ENCODE peak calls at places on chromosomes 12 and 14, in nine cellular contexts. O, F, K, J, H, X, A, T and I are unnamed samples.
A peak's percentile ranks its signal among the peaks of the same experiment; 100 is the strongest.

GRCh38 chr12:119704065-119704747 is 36.3 kb downstream of the PRKAB1 start:
- DNase-seq in O (no peak), K (no peak), A (peak; percentile 62), T (no peak), H (peak; percentile 53), X (no peak), F (no peak), J (no peak), I (no peak)

GRCh38 chr14:66595394-66595793 is 87.4 kb downstream of the GPHN start:
- DNase-seq in A (no peak), H (no peak), F (no peak), J (no peak), K (no peak), T (no peak), O (no peak), X (no peak), I (no peak)

GRCh38 chr14:24255931-24256696 is 6.9 kb downstream of the TGM1 start:
- DNase-seq in A (no peak), H (no peak), J (no peak), T (no peak), K (no peak), X (no peak), F (no peak), O (no peak), I (no peak)

GRCh38 chr12:78290606-78291345 is 460.1 kb downstream of the NAV3 start:
- DNase-seq in F (no peak), X (no peak), H (peak; percentile 7), O (no peak), K (no peak), T (no peak), A (peak; percentile 79), J (no peak), I (no peak)

GRCh38 chr12:120686690-120687569 is at the start of gene MLEC:
- DNase-seq in O (peak; percentile 94), J (peak; percentile 100), A (peak; percentile 98), T (peak; percentile 99), X (peak; percentile 96), F (peak; percentile 99), K (peak; percentile 98), H (peak; percentile 96), I (peak; percentile 99)

GRCh38 chr14:52473557-52473956 is 78.7 kb downstream of the TXNDC16 start:
- DNase-seq in X (peak; percentile 18), A (peak; percentile 15), K (peak; percentile 31), O (no peak), J (peak; percentile 55), F (peak; percentile 45), H (peak; percentile 55), T (no peak), I (peak; percentile 36)

GRCh38 chr14:101460986-101461750 is 100.1 kb upstream of the DIO3 start:
- DNase-seq in K (no peak), F (no peak), A (no peak), X (no peak), O (peak; percentile 6), J (no peak), T (no peak), H (no peak), I (no peak)

GRCh38 chr12:124927325-124928094 is 13.1 kb upstream of the UBC start:
- DNase-seq in A (peak; percentile 90), O (peak; percentile 95), X (no peak), H (peak; percentile 82), J (peak; percentile 92), K (no peak), F (peak; percentile 94), T (peak; percentile 92), I (peak; percentile 96)

GRCh38 chr12:92926549-92926948 is 2.5 kb downstream of the EEA1 start:
- DNase-seq in F (no peak), T (no peak), X (no peak), J (no peak), O (no peak), K (no peak), A (no peak), H (no peak), I (no peak)

GRCh38 chr12:90958995-90959394 is 4.0 kb upstream of the CCER1 start:
- DNase-seq in K (no peak), T (no peak), J (no peak), F (no peak), X (no peak), O (no peak), H (peak; percentile 23), A (no peak), I (no peak)

GRCh38 chr14:54881235-54881760 is 21.3 kb downstream of the GCH1 start:
- DNase-seq in X (no peak), O (no peak), T (peak; percentile 13), K (no peak), J (peak; percentile 65), A (peak; percentile 56), F (peak; percentile 80), H (peak; percentile 63), I (no peak)

GRCh38 chr12:47949441-47950341 is 13.7 kb upstream of the TMEM106C start:
- DNase-seq in O (peak; percentile 66), A (peak; percentile 78), H (peak; percentile 77), J (peak; percentile 38), T (peak; percentile 49), X (peak; percentile 78), F (peak; percentile 59), K (peak; percentile 27), I (peak; percentile 68)

GRCh38 chr12:93571360-93571853 is 1.1 kb upstream of the SOCS2 start:
- DNase-seq in K (peak; percentile 47), F (peak; percentile 78), A (peak; percentile 60), T (peak; percentile 57), H (peak; percentile 84), J (peak; percentile 57), X (peak; percentile 49), O (peak; percentile 80), I (peak; percentile 84)

GRCh38 chr12:127548123-127548553 is 718.8 kb upstream of the TMEM132C start:
- DNase-seq in K (peak; percentile 55), H (peak; percentile 91), A (peak; percentile 70), F (no peak), J (no peak), X (peak; percentile 81), O (no peak), T (no peak), I (no peak)

GRCh38 chr14:37140176-37140575 is 32.2 kb downstream of the SLC25A21 start:
- DNase-seq in O (no peak), X (no peak), A (no peak), J (no peak), K (no peak), T (no peak), H (peak; percentile 22), F (no peak), I (no peak)

GRCh38 chr12:102478416-102479098 is 1.8 kb downstream of the IGF1 start:
- DNase-seq in T (no peak), F (peak; percentile 84), O (peak; percentile 8), A (peak; percentile 19), X (no peak), K (peak; percentile 83), H (peak; percentile 51), J (peak; percentile 9), I (no peak)

GRCh38 chr12:105214141-105214540 is 21.8 kb downstream of the APPL2 start:
- DNase-seq in O (no peak), J (no peak), A (peak; percentile 13), X (no peak), T (no peak), F (no peak), H (peak; percentile 65), K (no peak), I (no peak)

GRCh38 chr12:93741741-93742085 is 64.5 kb downstream of the CRADD start:
- DNase-seq in O (no peak), T (peak; percentile 5), X (no peak), F (no peak), J (no peak), A (no peak), K (no peak), H (peak; percentile 66), I (no peak)

GRCh38 chr12:47012552-47012951 is 66.9 kb upstream of the PCED1B start:
- DNase-seq in J (no peak), F (no peak), H (no peak), T (no peak), O (no peak), A (no peak), X (no peak), K (no peak), I (no peak)

GRCh38 chr14:74618078-74618952 is 6.3 kb upstream of the LTBP2 start:
- DNase-seq in J (peak; percentile 71), A (peak; percentile 99), X (no peak), O (no peak), H (peak; percentile 66), F (peak; percentile 43), T (peak; percentile 43), K (no peak), I (no peak)

GRCh38 chr12:104080764-104081163 is 16.4 kb downstream of the HCFC2 start:
- DNase-seq in T (no peak), A (no peak), K (no peak), H (no peak), F (no peak), O (no peak), J (no peak), X (no peak), I (no peak)

GRCh38 chr14:99234982-99235491 is 37.0 kb downstream of the BCL11B start:
- DNase-seq in H (no peak), A (no peak), O (no peak), J (peak; percentile 58), K (no peak), X (no peak), T (peak; percentile 81), F (no peak), I (no peak)

GRCh38 chr12:66232258-66232657 is 43.2 kb downstream of the IRAK3 start:
- DNase-seq in H (no peak), T (no peak), X (peak; percentile 5), F (peak; percentile 33), K (no peak), O (no peak), J (no peak), A (no peak), I (no peak)

GRCh38 chr12:124032265-124032886 is 59.4 kb downstream of the ZNF664 start:
- DNase-seq in J (no peak), F (peak; percentile 44), A (peak; percentile 58), O (no peak), K (peak; percentile 15), X (peak; percentile 18), H (peak; percentile 57), T (no peak), I (peak; percentile 66)

GRCh38 chr12:55687746-55688145 is 20.0 kb downstream of the ITGA7 start:
- DNase-seq in J (no peak), F (peak; percentile 10), H (no peak), O (no peak), X (no peak), T (no peak), A (no peak), K (no peak), I (no peak)

GRCh38 chr14:75229576-75229922 is 49.1 kb upstream of the FOS start:
- DNase-seq in J (no peak), H (no peak), A (no peak), F (no peak), K (no peak), O (no peak), T (no peak), X (no peak), I (no peak)